ENCODE peak calls at places on chromosomes 7 and 10, in nine cellular contexts. N, O, D, C, J, Q, M, H and I are unnamed samples.

GRCh38 chr10:74035324-74035723 is 37.4 kb downstream of the VCL start:
- DNase-seq in Q (no peak), O (no peak), C (no peak), D (no peak), M (no peak), H (no peak), J (no peak), N (no peak), I (no peak)

GRCh38 chr7:47266131-47266706 is 315.7 kb downstream of the TNS3 start:
- DNase-seq in H (peak; percentile 78), D (peak; percentile 44), Q (peak; percentile 75), N (peak; percentile 63), C (peak; percentile 20), O (peak; percentile 64), M (peak; percentile 39), J (peak; percentile 71), I (peak; percentile 56)

GRCh38 chr7:117127585-117128168 is 174.4 kb downstream of the ST7 start:
- DNase-seq in M (peak; percentile 74), H (no peak), O (peak; percentile 60), D (peak; percentile 21), C (peak; percentile 21), Q (peak; percentile 49), N (peak; percentile 55), J (peak; percentile 59), I (peak; percentile 73)

GRCh38 chr7:112188257-112188656 is 17.9 kb downstream of the DOCK4 start:
- DNase-seq in M (peak; percentile 67), C (no peak), N (no peak), J (no peak), Q (no peak), O (no peak), D (no peak), H (no peak), I (no peak)

GRCh38 chr7:116138202-116138801 is 72.0 kb upstream of the TES start:
- DNase-seq in D (no peak), Q (no peak), H (no peak), N (no peak), C (peak; percentile 57), M (peak; percentile 84), O (peak; percentile 67), J (peak; percentile 56), I (peak; percentile 72)

GRCh38 chr10:723973-724372 is 34.5 kb upstream of the DIP2C start:
- DNase-seq in D (no peak), O (no peak), N (no peak), Q (no peak), J (no peak), C (no peak), M (no peak), H (no peak), I (no peak)

GRCh38 chr7:117645456-117646181 is 165.8 kb downstream of the CFTR start:
- DNase-seq in M (no peak), N (no peak), Q (no peak), H (no peak), C (no peak), D (no peak), O (peak; percentile 6), J (no peak), I (no peak)

GRCh38 chr10:52443419-52444388 is 129.6 kb downstream of the DKK1 start:
- DNase-seq in C (peak; percentile 44), D (no peak), J (no peak), Q (no peak), H (no peak), O (peak; percentile 93), N (no peak), M (no peak), I (no peak)

GRCh38 chr7:132001166-132001565 is 444.7 kb upstream of the PODXL start:
- DNase-seq in M (no peak), J (no peak), O (no peak), Q (no peak), C (no peak), H (no peak), D (no peak), N (no peak), I (no peak)

GRCh38 chr10:90777614-90778013 is 80.2 kb downstream of the HTR7 start:
- DNase-seq in N (no peak), Q (no peak), O (no peak), J (no peak), H (no peak), D (no peak), M (no peak), C (no peak), I (no peak)

GRCh38 chr10:102769375-102770107 is 25.8 kb downstream of the WBP1L start:
- DNase-seq in J (no peak), Q (no peak), O (no peak), N (no peak), C (no peak), D (no peak), H (no peak), M (no peak), I (no peak)

GRCh38 chr10:52351911-52352310 is 37.8 kb downstream of the DKK1 start:
- DNase-seq in O (peak; percentile 63), N (no peak), H (no peak), D (no peak), M (no peak), Q (no peak), J (no peak), C (no peak), I (no peak)

GRCh38 chr7:155422599-155423336 is 35.2 kb upstream of the EN2 start:
- DNase-seq in H (no peak), D (no peak), Q (no peak), N (no peak), M (no peak), J (no peak), O (no peak), C (no peak), I (no peak)
- TF ChIP-seq CTCF in H (no peak), D (no peak), Q (no peak), N (no peak), M (no peak), J (no peak), O (no peak), C (no peak), I (no peak)

GRCh38 chr10:19888061-19888660 is 71.9 kb downstream of the PLXDC2 start:
- DNase-seq in O (no peak), M (no peak), N (no peak), D (no peak), C (no peak), J (no peak), Q (no peak), H (no peak), I (no peak)

GRCh38 chr10:19892677-19893076 is 76.4 kb downstream of the PLXDC2 start:
- DNase-seq in N (no peak), Q (no peak), J (no peak), D (no peak), H (no peak), O (no peak), C (no peak), M (no peak), I (no peak)

GRCh38 chr10:19889279-19889678 is 73.0 kb downstream of the PLXDC2 start:
- DNase-seq in M (no peak), Q (no peak), D (no peak), H (no peak), J (no peak), O (no peak), C (no peak), N (no peak), I (no peak)

DNA sequence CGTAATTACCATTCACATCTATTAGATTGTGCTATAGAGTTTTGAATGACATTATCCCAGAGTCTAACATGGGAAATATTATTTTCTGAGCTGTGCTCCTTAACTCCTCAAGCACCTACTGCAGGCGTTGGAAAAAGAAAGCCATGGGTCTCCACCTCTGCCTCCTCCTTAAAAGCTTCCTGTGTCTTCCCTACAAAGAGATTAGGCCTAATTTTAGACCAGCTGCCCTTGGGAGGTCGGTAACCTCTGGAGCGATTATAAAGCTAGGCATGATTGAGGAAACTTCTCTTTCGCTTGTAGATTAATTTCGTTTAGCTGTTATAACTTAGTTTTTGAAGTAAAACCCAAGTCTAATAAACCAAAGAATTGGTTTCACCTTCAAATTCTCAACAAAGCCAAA is 75.2 kb downstream of the PLXDC2 start:
- DNase-seq in Q (no peak), O (no peak), H (no peak), N (no peak), M (no peak), D (no peak), J (no peak), C (no peak), I (no peak)
- H3K4me3 ChIP-seq in Q (no peak overlapping the region), O (no peak overlapping the region), H (no peak overlapping the region), N (no peak overlapping the region), M (no peak overlapping the region), D (peak overlapping the region; percentile 9), J (no peak overlapping the region), C (no peak overlapping the region), I (no peak overlapping the region)

DNA sequence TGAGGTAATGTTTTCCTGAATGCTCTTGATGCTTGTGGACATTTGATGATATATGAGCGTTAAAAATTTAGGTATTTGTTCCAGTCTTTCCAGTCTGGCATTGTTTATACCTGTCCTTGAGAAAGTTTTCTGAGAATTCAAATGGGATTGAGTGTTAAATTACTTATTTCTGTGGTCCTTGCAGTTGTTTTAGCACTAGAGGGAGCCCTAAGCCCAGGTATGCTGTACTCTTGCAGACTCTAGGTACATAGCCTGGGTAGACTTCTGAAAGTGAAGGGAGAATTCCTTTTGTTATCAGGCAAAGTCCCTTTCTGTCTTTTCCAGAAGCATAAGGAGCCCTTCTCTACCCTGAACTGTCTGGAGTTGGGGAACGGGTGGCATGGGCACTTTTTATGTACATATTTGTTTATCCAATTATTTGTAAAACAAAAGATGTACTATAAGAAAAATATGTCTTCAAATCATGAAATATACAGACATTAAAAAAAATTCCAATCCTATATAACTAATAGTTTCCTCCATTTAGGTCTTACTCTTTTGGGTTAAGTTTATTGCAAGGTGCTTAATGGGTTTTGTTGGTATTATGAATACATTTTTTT is 262.1 kb downstream of the ATRNL1 start:
- DNase-seq in N (no peak), J (peak; percentile 14), Q (peak; percentile 8), H (no peak), O (peak; percentile 52), D (no peak), M (peak; percentile 74), C (peak; percentile 30), I (peak; percentile 73)
- TF ChIP-seq CTCF in N (no peak), J (peak; percentile 19), Q (peak; percentile 44), H (peak; percentile 48), O (peak; percentile 65), D (peak; percentile 59), M (peak; percentile 80), C (peak; percentile 76), I (peak; percentile 61)

GRCh38 chr10:3514691-3515090 is 270.3 kb downstream of the KLF6 start:
- DNase-seq in O (no peak), M (no peak), N (no peak), J (no peak), Q (no peak), C (no peak), D (peak; percentile 30), H (no peak), I (no peak)

GRCh38 chr10:3511483-3511882 is 273.5 kb downstream of the KLF6 start:
- DNase-seq in D (no peak), J (no peak), H (no peak), N (no peak), C (no peak), O (no peak), Q (no peak), M (no peak), I (no peak)

GRCh38 chr10:3516626-3517255 is 268.3 kb downstream of the KLF6 start:
- DNase-seq in D (no peak), M (no peak), N (no peak), C (no peak), O (peak; percentile 63), Q (no peak), J (no peak), H (no peak), I (no peak)

GRCh38 chr10:3512263-3512662 is 272.7 kb downstream of the KLF6 start:
- DNase-seq in D (no peak), H (no peak), J (no peak), Q (no peak), N (no peak), C (no peak), O (no peak), M (no peak), I (no peak)

GRCh38 chr10:3516191-3516590 is 268.8 kb downstream of the KLF6 start:
- DNase-seq in J (no peak), O (no peak), M (no peak), C (no peak), D (no peak), N (no peak), H (no peak), Q (no peak), I (no peak)
- H3K4me3 ChIP-seq in J (no peak overlapping the region), O (no peak overlapping the region), M (no peak overlapping the region), C (no peak overlapping the region), D (no peak overlapping the region), N (no peak overlapping the region), H (no peak overlapping the region), Q (no peak overlapping the region), I (no peak overlapping the region)